ENCODE peak calls at places on chromosomes 11 and 22, in five cellular contexts. K is ovary, M is tibial nerve, Q is HCT116, D is psoas muscle. S is an unnamed sample. For H3K27me3, the result is how much of the 10 kb centered on the place peaks cover.

GRCh38 chr22:27113211-27114030 is 456.0 kb downstream of the MIAT start:
- DNase-seq in K (no peak), M (peak), Q (peak), D (peak), S (peak)

GRCh38 chr11:76787911-76788596 is 4.9 kb downstream of the TSKU start:
- DNase-seq in K (peak), M (peak), Q (peak), D (peak), S (peak)

GRCh38 chr11:8605956-8606355 is 11.9 kb upstream of the STK33 start:
- DNase-seq in K (no peak), M (no peak), Q (no peak), D (no peak), S (no peak)

GRCh38 chr22:45204751-45205623 is 35.7 kb downstream of the KIAA0930 start:
- DNase-seq in K (peak), M (no peak), Q (no peak), D (peak), S (no peak)

GRCh38 chr11:62574363-62575057 is 819 bp upstream of the EEF1G start:
- DNase-seq in K (peak), M (no peak), Q (no peak), D (peak), S (peak)

GRCh38 chr22:26905640-26906039 is 248.3 kb downstream of the MIAT start:
- DNase-seq in K (no peak), M (no peak), Q (no peak), D (no peak), S (no peak)

GRCh38 chr11:125892071-125892470 is 4.6 kb downstream of the HYLS1 start:
- DNase-seq in K (no peak), M (no peak), Q (no peak), D (no peak), S (no peak)

GRCh38 chr11:106304274-106304673 is 226.8 kb downstream of the AASDHPPT start:
- DNase-seq in K (no peak), M (no peak), Q (no peak), D (no peak), S (no peak)

GRCh38 chr11:2798951-2799761 is 86.4 kb downstream of the CDKN1C start:
- DNase-seq in K (peak), M (no peak), Q (no peak), D (peak), S (peak)

GRCh38 chr11:12706531-12707499 is 32.6 kb downstream of the TEAD1 start:
- DNase-seq in K (no peak), M (peak), Q (no peak), D (no peak), S (peak)

GRCh38 chr11:10489444-10489785 is 34.4 kb downstream of the AMPD3 start:
- DNase-seq in K (no peak), M (no peak), Q (no peak), D (no peak), S (no peak)

GRCh38 chr11:67117667-67118058 is 1.4 kb upstream of the KDM2A start:
- DNase-seq in K (peak), M (no peak), Q (no peak), D (peak), S (peak)

GRCh38 chr11:27310182-27310581 is 52.8 kb downstream of the CCDC34 start:
- DNase-seq in K (no peak), M (no peak), Q (no peak), D (no peak), S (no peak)

GRCh38 chr22:41775338-41775737 is 25.1 kb upstream of the CCDC134 start:
- DNase-seq in K (no peak), M (no peak), Q (no peak), D (no peak), S (no peak)

GRCh38 chr22:43110927-43111623 is 525 bp downstream of the BIK start:
- DNase-seq in K (peak), M (no peak), Q (no peak), D (no peak), S (no peak)

GRCh38 chr11:124864892-124865180 is 396 bp upstream of the ROBO3 start:
- DNase-seq in K (no peak), M (no peak), Q (no peak), D (no peak), S (no peak)

GRCh38 chr22:43826142-43827093 is 14.3 kb upstream of the EFCAB6 start:
- DNase-seq in K (peak), M (no peak), Q (no peak), D (peak), S (no peak)

GRCh38 chr11:86101493-86101892 is 32.6 kb upstream of the PICALM start:
- DNase-seq in K (no peak), M (no peak), Q (no peak), D (no peak), S (no peak)

GRCh38 chr11:6599884-6600390 is 3.5 kb downstream of the RRP8 start:
- DNase-seq in K (no peak), M (peak), Q (no peak), D (no peak), S (no peak)

GRCh38 chr22:23275751-23276150 is 95.4 kb downstream of the BCR start:
- DNase-seq in K (no peak), M (no peak), Q (no peak), D (no peak), S (no peak)

GRCh38 chr22:39457546-39458442 is 982 bp downstream of the MGAT3 start:
- DNase-seq in K (no peak), M (no peak), Q (no peak), D (no peak), S (no peak)

GRCh38 chr11:108654994-108655631 is 9.8 kb upstream of the DDX10 start:
- DNase-seq in K (no peak), M (no peak), Q (peak), D (no peak), S (no peak)

GRCh38 chr11:59216654-59217640 is 4.2 kb upstream of the MPEG1 start:
- DNase-seq in K (no peak), M (peak), Q (no peak), D (no peak), S (no peak)

GRCh38 chr11:68842427-68843051 is 823 bp upstream of the CPT1A start:
- DNase-seq in K (no peak), M (no peak), Q (no peak), D (no peak), S (no peak)
- H3K27me3 ChIP-seq in K (under half), M (under half), Q (under half), D (under half), S (under half)

DNA sequence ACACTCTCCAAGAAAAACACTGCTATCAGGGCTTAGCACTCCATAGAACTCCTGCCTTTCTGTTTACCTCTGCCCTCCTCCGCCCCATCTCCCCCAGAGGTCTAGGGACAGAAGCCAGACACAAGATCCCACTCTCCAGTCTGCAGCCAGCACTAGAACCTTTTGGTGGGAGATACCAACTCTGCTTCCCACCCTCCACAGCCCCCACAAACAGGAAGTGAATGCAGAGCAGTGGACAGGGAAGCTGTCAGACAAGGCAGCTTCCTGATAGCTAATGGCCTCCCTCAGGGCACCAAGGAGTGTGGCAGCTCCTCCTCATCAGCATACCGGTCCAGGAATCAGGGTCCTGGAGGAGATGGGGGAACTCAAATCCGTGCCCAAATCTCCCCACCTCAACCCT is 5.1 kb downstream of the SCN4B start:
- DNase-seq in K (no peak), M (no peak), Q (no peak), D (peak), S (no peak)
- H3K27me3 ChIP-seq in K (under half), M (half or more), Q (under half), D (under half), S (under half)

DNA sequence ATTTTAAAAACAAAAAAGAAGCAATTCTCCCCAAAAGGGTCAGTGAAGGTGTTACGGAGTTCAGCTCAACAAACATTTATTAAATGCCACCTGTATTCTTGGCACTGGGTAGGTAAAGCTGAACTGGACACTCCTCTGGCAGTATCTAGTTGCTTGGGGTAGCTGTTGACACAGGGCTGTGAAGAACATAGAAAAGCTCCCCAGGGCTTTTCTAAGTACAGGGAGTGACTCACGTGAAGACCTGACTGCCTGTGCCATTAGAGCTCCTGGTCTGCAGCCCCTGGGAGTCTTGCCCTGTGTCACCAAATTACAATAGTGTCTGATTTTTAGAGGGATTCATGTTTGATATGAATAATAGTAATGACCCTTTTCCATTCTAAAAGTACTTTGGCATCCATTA is 43.6 kb downstream of the COA4 start:
- DNase-seq in K (no peak), M (no peak), Q (no peak), D (no peak), S (no peak)
- H3K27me3 ChIP-seq in K (under half), M (under half), Q (under half), D (under half), S (under half)

GRCh38 chr11:114250180-114250579 is 46.0 kb upstream of the NNMT start:
- DNase-seq in K (no peak), M (no peak), Q (no peak), D (peak), S (no peak)

GRCh38 chr11:114254571-114255146 is 41.5 kb upstream of the NNMT start:
- DNase-seq in K (no peak), M (no peak), Q (no peak), D (peak), S (no peak)

GRCh38 chr11:114250993-114251796 is 45.0 kb upstream of the NNMT start:
- DNase-seq in K (peak), M (peak), Q (no peak), D (peak), S (no peak)

GRCh38 chr11:114253771-114254170 is 42.4 kb upstream of the NNMT start:
- DNase-seq in K (no peak), M (no peak), Q (no peak), D (no peak), S (no peak)

GRCh38 chr11:114251797-114252327 is 44.3 kb upstream of the NNMT start:
- DNase-seq in K (peak), M (no peak), Q (no peak), D (peak), S (no peak)
- H3K27me3 ChIP-seq in K (under half), M (under half), Q (under half), D (under half), S (under half)

GRCh38 chr11:68650801-68651200 is 33.5 kb upstream of the GAL start:
- DNase-seq in K (no peak), M (no peak), Q (no peak), D (no peak), S (no peak)
- H3K27me3 ChIP-seq in K (under half), M (under half), Q (under half), D (under half), S (under half)

DNA sequence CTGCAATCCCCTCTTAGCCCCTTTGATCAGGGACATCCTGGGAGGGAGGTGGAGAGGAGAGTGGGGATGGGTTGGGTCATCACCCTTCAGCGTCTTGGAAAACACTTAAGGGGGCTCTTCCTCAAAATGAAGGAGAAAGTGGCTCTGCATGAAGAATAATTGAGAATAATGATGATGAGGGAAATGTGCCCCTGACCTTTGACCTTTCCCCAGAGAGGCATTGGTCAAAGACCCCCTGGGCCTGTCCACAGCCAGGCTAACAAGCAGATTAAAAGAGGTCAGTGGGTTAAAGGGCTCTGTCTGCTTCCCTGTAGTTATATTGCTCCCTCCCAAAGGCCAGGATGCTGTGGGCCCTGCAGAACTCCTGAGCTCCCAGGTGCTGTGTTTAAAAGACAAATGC is 68.7 kb downstream of the NAV2 start:
- DNase-seq in K (no peak), M (no peak), Q (no peak), D (no peak), S (no peak)
- H3K27me3 ChIP-seq in K (under half), M (under half), Q (under half), D (under half), S (under half)

GRCh38 chr11:1234771-1235614 is 12.1 kb downstream of the MUC5B start:
- DNase-seq in K (no peak), M (no peak), Q (no peak), D (peak), S (no peak)
- H3K27me3 ChIP-seq in K (under half), M (under half), Q (under half), D (under half), S (under half)

GRCh38 chr11:129365816-129366215 is 9.8 kb upstream of the BARX2 start:
- DNase-seq in K (no peak), M (no peak), Q (peak), D (no peak), S (no peak)
- H3K27me3 ChIP-seq in K (under half), M (half or more), Q (under half), D (half or more), S (under half)

GRCh38 chr11:131906963-131907362 is 536.5 kb downstream of the NTM start:
- DNase-seq in K (no peak), M (no peak), Q (no peak), D (no peak), S (no peak)
- H3K27me3 ChIP-seq in K (under half), M (under half), Q (under half), D (under half), S (under half)

S was measured in heart left ventricle.